ENCODE peak calls at places on chromosome 14, in four cellular contexts. V is GM12865, C is transverse colon, A is brain microvascular endothelial cell. S is an unnamed sample.

GRCh38 chr14:103188691-103189480 is 65.6 kb downstream of the TNFAIP2 start:
- DNase-seq in A (no peak), C (peak; percentile 37), V (peak; percentile 31), S (peak; percentile 75)

GRCh38 chr14:68862954-68863594 is 70.2 kb upstream of the ZFP36L1 start:
- DNase-seq in A (peak; percentile 75), C (peak; percentile 82), V (peak; percentile 76), S (peak; percentile 72)

GRCh38 chr14:67566908-67567307 is 33.2 kb downstream of the PIGH start:
- DNase-seq in V (no peak), A (no peak), C (no peak), S (peak; percentile 71)

GRCh38 chr14:68282479-68283377 is 463.1 kb downstream of the RAD51B start:
- DNase-seq in V (peak; percentile 89), A (no peak), C (no peak), S (no peak)

GRCh38 chr14:42140001-42140400 is 533.3 kb downstream of the LRFN5 start:
- DNase-seq in A (no peak), V (no peak), C (no peak), S (no peak)

GRCh38 chr14:59332727-59333126 is 132.5 kb downstream of the GPR135 start:
- DNase-seq in V (no peak), A (peak; percentile 92), C (no peak), S (no peak)

GRCh38 chr14:92108345-92109254 is 2.2 kb upstream of the ATXN3 start:
- DNase-seq in A (no peak), V (peak; percentile 75), C (no peak), S (no peak)

GRCh38 chr14:104784846-104785707 is 10.5 kb downstream of the AKT1 start:
- DNase-seq in A (no peak), V (no peak), C (no peak), S (no peak)

GRCh38 chr14:78154827-78155226 is 15.3 kb upstream of the NRXN3 start:
- DNase-seq in V (no peak), A (no peak), C (no peak), S (no peak)

GRCh38 chr14:26597136-26598080 is at the start of gene NOVA1:
- DNase-seq in C (peak; percentile 13), V (no peak), A (peak; percentile 1), S (peak; percentile 53)

GRCh38 chr14:92729632-92730358 is 18.6 kb downstream of the LGMN start:
- DNase-seq in C (no peak), V (peak; percentile 73), A (peak; percentile 87), S (no peak)

DNA sequence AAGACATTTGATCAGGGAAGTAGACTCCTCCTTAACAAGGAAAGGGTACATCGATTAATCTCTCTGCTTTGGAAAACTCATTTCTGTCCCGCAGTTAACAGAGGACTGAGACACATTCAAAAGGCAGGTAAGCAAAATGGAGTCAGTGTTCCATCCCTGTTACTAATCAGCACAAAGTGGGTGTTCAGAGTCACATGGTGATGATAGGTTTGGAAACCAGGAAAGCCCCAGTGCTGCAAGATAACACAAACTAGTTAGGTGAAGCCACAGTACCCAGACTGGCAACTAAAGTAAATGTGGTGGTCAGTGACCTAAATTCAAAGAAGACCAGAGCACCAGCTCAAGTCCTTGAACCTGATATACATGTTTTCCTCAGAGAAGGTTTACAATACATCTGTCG is 1.8 kb downstream of the OR4K17 start:
- DNase-seq in A (no peak), V (no peak), C (no peak), S (no peak)
- H3K4me3 ChIP-seq in A (no peak overlapping the region), V (no peak overlapping the region), C (no peak overlapping the region), S (no peak overlapping the region)

GRCh38 chr14:90726656-90727055 is 89.6 kb downstream of the TTC7B start:
- DNase-seq in C (peak; percentile 82), A (peak; percentile 60), V (no peak), S (peak; percentile 46)
- H3K4me3 ChIP-seq in C (no peak overlapping the region), A (no peak overlapping the region), V (no peak overlapping the region), S (peak overlapping the region; percentile 9)

GRCh38 chr14:49768301-49769121 is 558 bp downstream of the KLHDC2 start:
- DNase-seq in V (peak; percentile 71), A (peak; percentile 39), C (peak; percentile 81), S (peak; percentile 64)

GRCh38 chr14:49767473-49768300 is at the start of gene KLHDC2:
- DNase-seq in A (peak; percentile 73), C (peak; percentile 92), V (peak; percentile 95), S (peak; percentile 90)

GRCh38 chr14:49769171-49769570 is 1.2 kb downstream of the KLHDC2 start:
- DNase-seq in C (peak; percentile 40), V (no peak), A (peak; percentile 56), S (no peak)

GRCh38 chr14:49769581-49770211 is 1.7 kb downstream of the KLHDC2 start:
- DNase-seq in C (peak; percentile 18), A (no peak), V (no peak), S (no peak)

GRCh38 chr14:49766839-49767238 is 1.1 kb upstream of the KLHDC2 start:
- DNase-seq in C (peak; percentile 13), A (no peak), V (no peak), S (no peak)
- H3K4me3 ChIP-seq in C (no peak overlapping the region), A (peak overlapping the region; percentile 96), V (peak overlapping the region; percentile 82), S (peak overlapping the region; percentile 95)

GRCh38 chr14:55025948-55026347 is 951 bp downstream of the WDHD1 start:
- DNase-seq in V (no peak), C (no peak), A (no peak), S (no peak)
- H3K4me3 ChIP-seq in V (peak overlapping the region; percentile 81), C (no peak overlapping the region), A (peak overlapping the region; percentile 92), S (peak overlapping the region; percentile 79)

GRCh38 chr14:89040438-89041244 is 216.2 kb downstream of the TTC8 start:
- DNase-seq in C (peak; percentile 88), V (peak; percentile 82), A (peak; percentile 83), S (peak; percentile 91)
- H3K4me3 ChIP-seq in C (no peak overlapping the region), V (peak overlapping the region; percentile 46), A (peak overlapping the region; percentile 50), S (peak overlapping the region; percentile 62)

S was measured in psoas muscle.